ENCODE peak calls at places on chromosome 22, in nine cellular contexts. Z is foreskin fibroblast; W is effector memory CD8-positive, alpha-beta T cell; I is hippocampal formation; X is activated CD4-positive, alpha-beta T cell treated with anti-CD3 and anti-CD28 coated beads for 24 hours; L is EL; A is T-helper 9 cell; K is activated T-helper 9 cell treated with anti-CD3 and anti-CD28 coated beads, Interleukin-2, amount 50 U/mL, for 16 hours; Q is naive thymus-derived CD8-positive, alpha-beta T cell. H is an unnamed sample.

GRCh38 chr22:45678961-45679912 is 7.6 kb downstream of the ATXN10 start:
- DNase-seq in I (no peak), X (no peak), Q (no peak), A (no peak), K (no peak), Z (peak), W (no peak), L (peak), H (no peak)

GRCh38 chr22:40094449-40094848 is 83.3 kb upstream of the TNRC6B start:
- DNase-seq in Q (no peak), X (no peak), L (no peak), Z (no peak), A (no peak), K (no peak), I (no peak), W (no peak), H (no peak)

GRCh38 chr22:47551438-47551788 is 789.0 kb downstream of the TBC1D22A start:
- DNase-seq in Z (no peak), Q (no peak), W (no peak), L (no peak), K (no peak), A (no peak), X (no peak), I (no peak), H (no peak)

GRCh38 chr22:38129021-38129420 is 18.5 kb upstream of the BAIAP2L2 start:
- DNase-seq in K (no peak), X (no peak), W (no peak), Z (no peak), L (no peak), A (no peak), I (no peak), Q (no peak), H (no peak)

GRCh38 chr22:49320714-49321476 is 506.8 kb downstream of the BRD1 start:
- DNase-seq in X (no peak), W (no peak), A (no peak), Q (no peak), I (no peak), Z (no peak), K (no peak), L (no peak), H (peak)

GRCh38 chr22:49292909-49293308 is 534.8 kb downstream of the BRD1 start:
- DNase-seq in W (no peak), L (no peak), Q (no peak), Z (no peak), K (no peak), I (no peak), A (no peak), X (no peak), H (peak)

GRCh38 chr22:23521442-23522113 is 58.5 kb downstream of the IGLL1 start:
- DNase-seq in W (peak), I (peak), A (peak), K (peak), Q (peak), X (peak), Z (peak), L (peak), H (no peak)

GRCh38 chr22:33776491-33776890 is 143.8 kb downstream of the LARGE1 start:
- DNase-seq in Z (no peak), Q (no peak), X (no peak), A (no peak), W (no peak), K (no peak), I (no peak), L (no peak), H (no peak)

GRCh38 chr22:43060213-43060612 is 29.0 kb downstream of the TTLL1 start:
- DNase-seq in X (peak), W (peak), K (no peak), I (no peak), L (peak), A (peak), Q (peak), Z (no peak), H (no peak)

H was measured in vagina.